ENCODE peak calls at places on chromosome 11, in eight cellular contexts. U is right atrium auricular region, P is choroid plexus epithelial cell, N is heart right ventricle, Q is WERI-Rb-1, K is K562, X is A549, C is cardiac fibroblast. S is an unnamed sample.

GRCh38 chr11:26947379-26947844 is 46.5 kb upstream of the FIBIN start:
- DNase-seq in U (peak), P (peak), N (no peak), Q (no peak), K (no peak), X (peak), C (peak), S (peak)

GRCh38 chr11:96388891-96389603 is 665 bp downstream of the CCDC82 start:
- DNase-seq in U (no peak), P (no peak), N (no peak), Q (peak), K (peak), X (no peak), C (no peak), S (peak)

GRCh38 chr11:46391578-46392420 is at the start of gene CHRM4:
- DNase-seq in U (no peak), P (peak), N (peak), Q (peak), K (peak), X (peak), C (peak), S (no peak)

GRCh38 chr11:109486129-109486528 is 64.1 kb downstream of the C11orf87 start:
- DNase-seq in U (no peak), P (no peak), N (no peak), Q (no peak), K (no peak), X (no peak), C (no peak), S (no peak)

GRCh38 chr11:93611836-93612677 is 49.4 kb upstream of the CEP295 start:
- DNase-seq in U (no peak), P (no peak), N (no peak), Q (no peak), K (no peak), X (no peak), C (no peak), S (no peak)

GRCh38 chr11:86288776-86289507 is 13.1 kb upstream of the HIKESHI start:
- DNase-seq in U (no peak), P (no peak), N (no peak), Q (no peak), K (peak), X (no peak), C (peak), S (peak)

GRCh38 chr11:88555829-88556202 is 218.3 kb upstream of the CTSC start:
- DNase-seq in U (no peak), P (peak), N (no peak), Q (no peak), K (no peak), X (no peak), C (peak), S (peak)

GRCh38 chr11:12216542-12217422 is 106.4 kb downstream of the MICAL2 start:
- DNase-seq in U (no peak), P (peak), N (peak), Q (no peak), K (no peak), X (no peak), C (peak), S (no peak)

GRCh38 chr11:84260862-84261261 is 974.7 kb upstream of the CCDC90B start:
- DNase-seq in U (no peak), P (no peak), N (no peak), Q (peak), K (no peak), X (no peak), C (no peak), S (no peak)

GRCh38 chr11:17927643-17928343 is 85.1 kb downstream of the SERGEF start:
- DNase-seq in U (no peak), P (peak), N (no peak), Q (no peak), K (no peak), X (no peak), C (peak), S (peak)

GRCh38 chr11:14503023-14503422 is 3.4 kb upstream of the COPB1 start:
- DNase-seq in U (no peak), P (peak), N (no peak), Q (no peak), K (no peak), X (no peak), C (no peak), S (peak)

GRCh38 chr11:77180346-77180745 is 52.3 kb downstream of the MYO7A start:
- DNase-seq in U (no peak), P (no peak), N (no peak), Q (no peak), K (no peak), X (no peak), C (no peak), S (no peak)

GRCh38 chr11:118002541-118003019 is 16.4 kb downstream of the IL10RA start:
- DNase-seq in U (peak), P (no peak), N (no peak), Q (no peak), K (peak), X (no peak), C (peak), S (no peak)

GRCh38 chr11:124917115-124917637 is 1.9 kb upstream of the HEPN1 start:
- DNase-seq in U (no peak), P (peak), N (no peak), Q (no peak), K (no peak), X (no peak), C (peak), S (peak)

GRCh38 chr11:72079776-72080325 is 491 bp downstream of the NUMA1 start:
- DNase-seq in U (no peak), P (no peak), N (no peak), Q (no peak), K (peak), X (no peak), C (no peak), S (no peak)

GRCh38 chr11:79150966-79151365 is 289.9 kb downstream of the TENM4 start:
- DNase-seq in U (no peak), P (no peak), N (no peak), Q (no peak), K (no peak), X (no peak), C (no peak), S (no peak)

GRCh38 chr11:19995131-19995530 is 165.1 kb downstream of the DBX1 start:
- DNase-seq in U (peak), P (peak), N (no peak), Q (no peak), K (peak), X (peak), C (peak), S (peak)

GRCh38 chr11:22633354-22633902 is 7.8 kb upstream of the FANCF start:
- DNase-seq in U (no peak), P (no peak), N (no peak), Q (no peak), K (no peak), X (no peak), C (no peak), S (no peak)

GRCh38 chr11:70661763-70662501 is 263.6 kb downstream of the CTTN start:
- DNase-seq in U (no peak), P (no peak), N (no peak), Q (peak), K (no peak), X (no peak), C (peak), S (peak)

GRCh38 chr11:44973634-44974401 is 23.1 kb upstream of the TP53I11 start:
- DNase-seq in U (no peak), P (no peak), N (no peak), Q (no peak), K (no peak), X (no peak), C (no peak), S (no peak)
- H3K4me3 ChIP-seq in U (no peak), P (no peak), N (no peak), Q (no peak), K (no peak), X (no peak), C (no peak), S (no peak)

GRCh38 chr11:16603890-16604783 is 134.3 kb upstream of the C11orf58 start:
- DNase-seq in U (peak), P (no peak), N (peak), Q (no peak), K (peak), X (no peak), C (peak), S (no peak)

GRCh38 chr11:16606784-16607674 is 131.4 kb upstream of the C11orf58 start:
- DNase-seq in U (no peak), P (no peak), N (peak), Q (peak), K (peak), X (no peak), C (peak), S (no peak)

GRCh38 chr11:16604784-16605439 is 133.5 kb upstream of the C11orf58 start:
- DNase-seq in U (no peak), P (no peak), N (peak), Q (peak), K (peak), X (no peak), C (peak), S (peak)

GRCh38 chr11:16605971-16606783 is 132.3 kb upstream of the C11orf58 start:
- DNase-seq in U (peak), P (peak), N (peak), Q (peak), K (peak), X (peak), C (peak), S (peak)

DNA sequence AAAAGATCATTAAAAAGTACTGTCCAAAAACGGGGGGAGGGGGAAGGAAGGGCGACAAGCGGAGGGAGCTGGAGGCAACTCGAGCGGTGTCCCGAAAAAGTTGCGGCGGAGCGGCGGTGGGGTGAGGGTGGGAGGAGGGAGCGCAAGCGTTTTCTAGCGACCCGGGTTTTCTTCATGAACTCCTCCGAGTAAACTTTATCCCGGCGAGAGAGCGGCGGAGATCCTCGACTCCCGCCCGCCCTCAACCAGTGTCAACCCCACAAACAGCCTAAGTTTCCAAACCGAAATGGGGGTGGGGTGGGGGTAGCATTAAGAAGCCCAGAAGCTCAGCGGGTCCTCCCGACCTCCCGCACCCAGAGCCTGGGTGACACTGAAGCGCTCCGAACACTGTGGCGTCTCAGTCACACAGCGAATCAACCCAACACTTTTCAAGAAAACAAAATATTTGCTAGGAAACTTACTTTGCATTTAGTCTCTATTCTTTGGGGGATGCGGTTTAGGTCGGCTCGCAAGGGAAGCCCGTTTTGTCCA is 132.9 kb upstream of the C11orf58 start:
- DNase-seq in U (no peak), P (no peak), N (peak), Q (no peak), K (peak), X (no peak), C (peak), S (no peak)
- H3K4me3 ChIP-seq in U (peak), P (peak), N (peak), Q (peak), K (peak), X (peak), C (peak), S (peak)

GRCh38 chr11:1776944-1777715 is 13.4 kb upstream of the CTSD start:
- DNase-seq in U (no peak), P (no peak), N (no peak), Q (no peak), K (no peak), X (no peak), C (no peak), S (no peak)
- H3K4me3 ChIP-seq in U (no peak), P (no peak), N (no peak), Q (no peak), K (no peak), X (no peak), C (no peak), S (no peak)

DNA sequence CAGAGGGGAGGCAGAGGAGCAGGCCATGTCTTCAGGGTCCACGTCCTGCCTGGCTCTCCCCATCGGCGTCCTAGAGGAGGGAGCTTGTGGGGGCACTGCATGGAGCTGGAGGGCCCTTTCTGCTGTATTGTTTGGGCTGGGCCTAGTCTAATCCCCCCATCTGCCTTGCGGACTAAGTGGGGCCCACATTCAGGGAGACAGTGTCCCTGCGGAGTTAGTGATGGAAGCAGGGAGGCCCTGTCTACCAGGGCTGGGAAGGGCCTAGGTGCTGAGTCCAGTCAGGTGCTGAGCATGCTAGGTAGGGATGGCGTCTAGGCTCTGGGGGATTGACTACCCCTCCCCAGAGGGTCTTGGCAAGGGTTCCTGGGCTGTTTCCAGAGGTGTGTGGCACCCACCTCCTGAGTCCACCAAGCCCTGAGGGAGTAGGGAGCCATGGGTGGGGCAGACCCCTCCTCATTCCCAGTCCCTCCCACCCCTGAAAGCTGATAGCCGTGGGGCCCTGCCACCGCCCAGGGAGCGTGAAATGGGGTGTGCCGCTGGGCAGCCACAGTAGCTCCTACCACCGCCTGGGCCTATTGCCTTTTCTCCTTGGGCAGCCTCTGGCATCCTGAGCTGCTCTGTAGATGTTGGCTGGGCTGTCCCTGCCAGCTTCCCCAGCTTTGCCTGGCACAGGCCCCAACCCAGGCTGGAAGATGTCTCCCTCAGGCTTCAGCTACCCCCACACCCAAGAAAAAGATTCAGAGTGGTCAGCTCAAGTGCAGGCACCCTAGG is 1.9 kb upstream of the POLD4 start:
- DNase-seq in U (no peak), P (no peak), N (no peak), Q (peak), K (peak), X (peak), C (no peak), S (no peak)
- H3K4me3 ChIP-seq in U (no peak), P (no peak), N (no peak), Q (no peak), K (no peak), X (peak), C (no peak), S (no peak)

GRCh38 chr11:5938603-5938965 is 3.5 kb upstream of the OR56A3 start:
- DNase-seq in U (no peak), P (no peak), N (no peak), Q (no peak), K (no peak), X (no peak), C (no peak), S (no peak)
- H3K4me3 ChIP-seq in U (no peak), P (no peak), N (no peak), Q (no peak), K (no peak), X (no peak), C (no peak), S (no peak)

DNA sequence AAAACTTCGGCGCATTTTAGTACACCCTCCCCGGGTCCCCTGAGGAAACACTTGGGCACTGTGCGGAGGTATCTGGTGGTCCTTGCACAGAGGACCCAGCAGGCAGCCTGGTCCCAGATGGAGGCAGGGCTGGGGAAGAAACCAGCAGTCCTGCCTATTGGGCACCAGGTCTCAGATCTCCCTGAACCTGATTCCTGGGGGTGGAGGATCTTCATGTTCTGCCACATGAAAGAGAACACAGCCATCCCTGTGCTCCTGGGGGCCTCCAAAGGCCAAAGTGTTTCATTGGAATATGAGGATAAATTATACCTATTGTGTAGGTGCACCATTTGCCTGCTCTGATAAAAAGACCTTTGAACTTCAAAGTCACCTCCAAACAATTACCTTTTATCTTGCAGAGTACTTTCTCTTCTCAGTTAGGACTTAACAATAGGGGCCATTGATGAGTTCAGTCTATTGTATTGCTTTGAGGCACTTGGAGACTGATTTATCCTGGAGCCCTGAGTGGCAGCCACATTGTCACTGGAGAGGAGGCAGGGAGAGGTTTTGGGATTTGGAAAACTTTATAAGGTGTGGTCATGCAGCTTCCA is 1.8 kb downstream of the RCN1 start:
- DNase-seq in U (no peak), P (no peak), N (no peak), Q (no peak), K (no peak), X (no peak), C (no peak), S (no peak)
- H3K4me3 ChIP-seq in U (peak), P (peak), N (peak), Q (peak), K (no peak), X (peak), C (peak), S (peak)

DNA sequence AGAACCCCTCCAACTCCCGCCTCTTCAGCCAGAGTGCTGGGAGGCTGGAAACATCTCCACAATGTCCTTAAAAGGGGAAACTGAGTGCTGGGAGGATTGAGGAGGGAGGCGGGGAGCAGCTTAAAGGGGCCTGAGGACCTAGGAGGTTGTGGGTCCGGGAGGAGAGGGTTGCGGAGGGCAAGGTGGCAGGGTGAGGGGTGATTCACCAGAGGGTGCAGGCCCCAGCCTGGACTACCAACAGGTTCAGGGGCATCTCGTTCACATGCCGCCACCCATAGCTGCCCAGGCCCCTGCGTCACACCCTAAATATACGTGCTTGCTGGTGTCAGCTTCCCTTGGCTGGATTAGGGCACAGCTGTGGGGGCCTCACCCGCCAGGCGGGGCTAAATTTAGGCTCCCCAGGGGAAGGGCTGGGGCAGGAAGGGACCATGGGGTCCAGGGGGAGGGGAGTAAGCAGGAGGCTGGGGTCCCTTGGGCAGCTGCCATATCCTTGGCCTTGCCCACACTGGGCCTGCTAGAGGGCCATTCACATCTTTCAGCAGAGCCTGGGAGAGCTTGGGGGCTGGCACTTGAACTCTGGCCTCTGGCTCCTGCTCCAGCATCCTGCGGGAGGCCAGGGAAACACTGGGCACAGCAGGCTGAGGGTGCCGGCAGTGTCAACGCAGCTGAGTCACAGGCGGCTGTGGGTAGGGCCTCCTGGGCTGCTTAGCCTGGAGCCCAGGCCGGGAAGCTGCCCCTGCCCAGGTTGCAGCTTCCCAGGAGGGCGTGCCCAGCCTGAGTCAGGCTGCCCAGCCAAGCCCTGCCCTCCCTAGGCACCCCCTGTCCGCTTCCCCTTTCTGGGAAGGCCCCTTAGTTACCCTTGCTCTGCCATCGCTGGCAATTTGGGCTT is 1.3 kb downstream of the EHBP1L1 start:
- DNase-seq in U (peak), P (no peak), N (peak), Q (no peak), K (no peak), X (peak), C (peak), S (peak)
- H3K4me3 ChIP-seq in U (peak), P (peak), N (peak), Q (peak), K (peak), X (peak), C (peak), S (peak)

GRCh38 chr11:134032501-134033091 is 36.3 kb upstream of the JAM3 start:
- DNase-seq in U (no peak), P (no peak), N (no peak), Q (no peak), K (no peak), X (no peak), C (no peak), S (peak)

GRCh38 chr11:134034496-134035381 is 34.1 kb upstream of the JAM3 start:
- DNase-seq in U (no peak), P (no peak), N (no peak), Q (no peak), K (no peak), X (no peak), C (no peak), S (no peak)

GRCh38 chr11:134033276-134033675 is 35.6 kb upstream of the JAM3 start:
- DNase-seq in U (no peak), P (no peak), N (no peak), Q (no peak), K (no peak), X (no peak), C (no peak), S (no peak)

GRCh38 chr11:134032031-134032430 is 36.8 kb upstream of the JAM3 start:
- DNase-seq in U (no peak), P (no peak), N (no peak), Q (no peak), K (no peak), X (no peak), C (no peak), S (no peak)

GRCh38 chr11:134033696-134034491 is 35.0 kb upstream of the JAM3 start:
- DNase-seq in U (peak), P (peak), N (peak), Q (peak), K (peak), X (peak), C (peak), S (peak)
- H3K4me3 ChIP-seq in U (peak), P (no peak), N (no peak), Q (peak), K (no peak), X (no peak), C (no peak), S (peak)